ENCODE peak calls at places on chromosomes 6 and 20, in five cellular contexts. D is ascending aorta, O is keratinocyte, F is uterus, W is heart right ventricle. V is an unnamed sample.

GRCh38 chr6:167703781-167704180 is 122.9 kb upstream of the AFDN start:
- DNase-seq in D (no peak), O (no peak), F (no peak), W (no peak), V (no peak)

GRCh38 chr6:106103728-106104109 is 17.6 kb downstream of the PRDM1 start:
- DNase-seq in D (no peak), O (no peak), F (no peak), W (no peak), V (no peak)

GRCh38 chr6:66396549-66396948 is 689.5 kb upstream of the EYS start:
- DNase-seq in D (no peak), O (no peak), F (no peak), W (no peak), V (no peak)

GRCh38 chr6:46967950-46968349 is 46.2 kb upstream of the ADGRF5 start:
- DNase-seq in D (no peak), O (no peak), F (no peak), W (no peak), V (no peak)

GRCh38 chr20:44598413-44599290 is 16.3 kb downstream of the PKIG start:
- DNase-seq in D (no peak), O (no peak), F (peak), W (peak), V (no peak)

GRCh38 chr6:2073476-2073875 is 171.9 kb downstream of the GMDS start:
- DNase-seq in D (no peak), O (no peak), F (no peak), W (no peak), V (no peak)

GRCh38 chr20:52015155-52015554 is 176.4 kb downstream of the ZFP64 start:
- DNase-seq in D (no peak), O (no peak), F (no peak), W (no peak), V (no peak)

GRCh38 chr6:40485795-40486194 is 101.4 kb downstream of the LRFN2 start:
- DNase-seq in D (no peak), O (no peak), F (no peak), W (no peak), V (no peak)

GRCh38 chr6:35436071-35436865 is 15.9 kb upstream of the FANCE start:
- DNase-seq in D (no peak), O (no peak), F (no peak), W (no peak), V (no peak)

GRCh38 chr6:79894939-79895338 is 52.4 kb downstream of the ELOVL4 start:
- DNase-seq in D (no peak), O (peak), F (no peak), W (no peak), V (no peak)

GRCh38 chr6:90368601-90369000 is 72.0 kb upstream of the BACH2 start:
- DNase-seq in D (no peak), O (no peak), F (no peak), W (no peak), V (no peak)

GRCh38 chr20:55211481-55211880 is 736.1 kb downstream of the DOK5 start:
- DNase-seq in D (no peak), O (peak), F (no peak), W (no peak), V (no peak)

GRCh38 chr20:43658068-43658722 is 8.7 kb upstream of the MYBL2 start:
- DNase-seq in D (no peak), O (no peak), F (no peak), W (no peak), V (no peak)

GRCh38 chr6:130713144-130713543 is 114.1 kb upstream of the SMLR1 start:
- DNase-seq in D (no peak), O (no peak), F (no peak), W (no peak), V (no peak)

GRCh38 chr6:82160255-82160990 is 87.1 kb downstream of the IBTK start:
- DNase-seq in D (no peak), O (no peak), F (no peak), W (no peak), V (no peak)

GRCh38 chr6:156260792-156261191 is 516.4 kb upstream of the ARID1B start:
- DNase-seq in D (no peak), O (no peak), F (no peak), W (no peak), V (no peak)

GRCh38 chr6:168823397-168824020 is 382.5 kb downstream of the SMOC2 start:
- DNase-seq in D (no peak), O (no peak), F (no peak), W (no peak), V (no peak)

GRCh38 chr20:36101201-36101600 is 53.3 kb upstream of the EPB41L1 start:
- DNase-seq in D (no peak), O (no peak), F (no peak), W (no peak), V (no peak)
- H3K27ac ChIP-seq in D (no peak), O (no peak), F (no peak), W (no peak), V (no peak)

GRCh38 chr6:149842331-149842730 is 21.8 kb downstream of the LRP11 start:
- DNase-seq in D (no peak), O (no peak), F (no peak), W (no peak), V (no peak)
- H3K27ac ChIP-seq in D (no peak), O (no peak), F (no peak), W (no peak), V (no peak)

DNA sequence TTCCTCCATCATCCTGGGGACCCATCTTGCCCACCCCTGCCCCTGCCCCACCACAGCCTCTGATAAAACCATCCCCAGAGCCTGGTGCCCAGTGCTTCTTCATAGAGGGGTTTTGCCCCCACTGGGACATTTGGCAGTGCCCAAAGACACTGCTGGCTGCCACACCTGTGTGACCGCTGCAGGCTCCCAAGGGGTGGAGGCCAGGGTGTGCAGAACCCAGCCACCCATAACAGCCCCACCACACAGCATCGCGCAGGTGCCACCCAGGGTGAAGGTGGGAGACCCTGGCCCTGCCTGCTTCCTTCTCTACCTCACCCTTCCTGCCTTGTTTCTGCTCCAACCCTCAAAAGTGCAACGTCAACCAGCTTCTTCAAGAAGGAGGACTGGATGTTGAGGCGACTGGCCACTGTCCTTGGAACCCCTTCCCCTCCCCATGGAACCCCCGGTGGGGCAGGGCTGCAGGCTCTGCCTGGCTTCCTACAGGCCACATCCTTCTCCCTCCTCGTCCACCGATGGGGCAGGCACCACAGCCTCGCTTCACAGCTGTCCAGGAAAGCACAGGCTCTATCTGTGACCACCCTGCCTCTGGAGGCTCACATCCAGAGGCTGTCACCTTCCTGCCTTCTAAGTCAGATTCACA is 79.2 kb upstream of the MPC1 start:
- DNase-seq in D (no peak), O (no peak), F (no peak), W (no peak), V (no peak)
- H3K27ac ChIP-seq in D (no peak), O (no peak), F (no peak), W (no peak), V (no peak)

DNA sequence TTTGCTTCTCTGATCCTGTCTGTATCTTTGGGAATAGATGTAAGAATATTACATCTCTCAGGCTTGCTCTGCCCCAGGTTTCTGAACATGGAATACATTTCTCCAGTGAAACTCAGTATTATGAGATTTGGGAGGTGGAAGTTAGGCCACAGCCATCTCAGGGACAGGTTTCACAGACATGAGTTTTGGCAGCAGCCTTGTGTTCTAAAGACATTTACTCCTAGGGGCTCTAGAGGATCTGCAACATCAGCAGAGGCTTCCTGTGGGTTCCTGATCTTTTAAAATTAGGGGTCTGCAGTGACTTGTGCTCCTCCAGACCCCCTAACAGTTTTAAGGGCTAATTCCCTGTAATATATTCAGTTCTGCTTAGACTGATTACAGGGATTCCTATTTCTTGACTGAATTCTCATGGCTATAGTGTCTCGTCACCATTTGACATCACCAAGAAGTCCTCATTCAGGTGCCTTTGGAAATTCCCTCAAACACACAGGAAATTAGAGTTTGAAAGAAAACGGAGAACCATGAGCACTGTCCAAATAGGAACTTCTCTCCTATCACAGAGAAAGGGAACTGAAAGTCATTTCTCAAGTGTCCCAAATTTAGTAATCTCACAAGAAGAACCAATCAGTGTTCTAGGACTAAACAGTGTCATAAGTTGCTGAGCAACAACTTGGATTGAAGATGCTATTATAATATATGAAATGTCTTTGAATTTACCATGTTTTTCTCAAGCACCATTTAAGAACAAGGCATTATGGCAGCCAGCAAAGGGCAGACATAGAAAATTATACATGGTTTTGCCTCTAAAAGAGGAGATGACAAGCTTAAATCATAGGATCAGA is 2.5 kb upstream of the HLA-DRA start:
- DNase-seq in D (no peak), O (no peak), F (no peak), W (no peak), V (no peak)
- H3K27ac ChIP-seq in D (no peak), O (no peak), F (no peak), W (peak), V (no peak)

GRCh38 chr6:113385020-113385431 is 472.1 kb upstream of the MARCKS start:
- DNase-seq in D (no peak), O (no peak), F (no peak), W (no peak), V (no peak)
- H3K27ac ChIP-seq in D (no peak), O (no peak), F (no peak), W (no peak), V (no peak)

DNA sequence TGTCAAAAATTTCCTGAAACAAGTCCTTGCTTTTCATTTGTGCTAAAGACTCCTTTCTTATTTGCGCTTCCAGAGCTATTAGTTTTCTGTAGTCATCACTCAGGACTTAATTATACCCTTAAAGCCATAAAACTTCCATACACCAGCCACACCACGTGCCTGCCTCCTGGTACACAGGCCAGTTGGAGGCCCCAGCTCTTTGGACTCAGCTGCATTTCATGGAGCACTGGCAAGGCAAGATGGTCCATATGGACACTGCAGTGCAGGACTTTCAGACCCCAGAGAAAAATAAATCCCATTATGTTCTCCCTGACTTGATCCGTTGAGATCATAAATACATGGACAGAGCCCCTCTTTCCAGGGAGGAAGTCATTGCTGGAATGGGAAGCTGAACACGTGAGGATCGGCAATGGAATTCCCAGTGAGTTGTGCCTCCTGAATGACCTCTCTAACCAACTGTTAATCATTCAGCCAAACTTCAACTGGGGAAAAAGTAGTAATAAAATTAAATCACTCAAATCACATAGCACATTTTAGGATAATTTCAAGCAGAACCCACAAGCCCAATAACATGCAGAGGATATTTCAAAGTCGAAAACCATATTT is 173.1 kb downstream of the HACE1 start:
- DNase-seq in D (no peak), O (no peak), F (no peak), W (no peak), V (no peak)
- H3K27ac ChIP-seq in D (no peak), O (no peak), F (no peak), W (no peak), V (no peak)

GRCh38 chr20:32560989-32561830 is 23.9 kb downstream of the NOL4L start:
- DNase-seq in D (no peak), O (no peak), F (no peak), W (no peak), V (no peak)
- H3K27ac ChIP-seq in D (no peak), O (no peak), F (no peak), W (no peak), V (no peak)

GRCh38 chr6:154914288-154914687 is 80.8 kb upstream of the TIAM2 start:
- DNase-seq in D (no peak), O (no peak), F (no peak), W (no peak), V (no peak)
- H3K27ac ChIP-seq in D (no peak), O (no peak), F (no peak), W (no peak), V (no peak)

V was measured in substantia nigra.